ENCODE peak calls at places on chromosomes 4 and X, in nine cellular contexts. I, M, V, P, J, U, B, R and W are unnamed samples.

GRCh38 chrX:129779747-129780146 is at the start of gene SASH3:
- DNase-seq in R (peak), I (peak), M (no peak), V (no peak), J (peak), B (no peak), P (no peak), U (no peak), W (peak)

GRCh38 chr4:47913328-47913727 is 1.1 kb downstream of the NFXL1 start:
- DNase-seq in U (no peak), V (no peak), J (no peak), M (no peak), B (no peak), I (no peak), P (no peak), R (no peak), W (no peak)

GRCh38 chrX:130801901-130802300 is 101.1 kb downstream of the ENOX2 start:
- DNase-seq in M (no peak), J (no peak), P (no peak), U (no peak), B (no peak), V (no peak), R (no peak), I (no peak), W (no peak)

GRCh38 chr4:16001484-16001858 is 38.5 kb upstream of the FGFBP2 start:
- DNase-seq in I (peak), U (peak), V (peak), B (peak), M (peak), P (peak), R (peak), J (peak), W (peak)

GRCh38 chr4:30717208-30718020 is 2.8 kb upstream of the PCDH7 start:
- DNase-seq in I (peak), V (no peak), J (peak), M (peak), P (no peak), U (peak), R (peak), B (no peak), W (no peak)

GRCh38 chrX:21912989-21913388 is 27.5 kb upstream of the SMS start:
- DNase-seq in I (no peak), U (no peak), V (no peak), B (no peak), J (no peak), P (no peak), M (no peak), R (no peak), W (no peak)

GRCh38 chr4:73823756-73824155 is 12.7 kb upstream of the CXCL6 start:
- DNase-seq in J (no peak), I (no peak), U (no peak), B (no peak), P (no peak), V (no peak), M (no peak), R (no peak), W (no peak)

GRCh38 chr4:52780206-52780605 is 29.0 kb upstream of the ERVMER34-1 start:
- DNase-seq in V (peak), B (no peak), U (no peak), I (no peak), R (peak), M (no peak), J (no peak), P (no peak), W (no peak)

GRCh38 chrX:17033225-17033624 is 86.8 kb downstream of the REPS2 start:
- DNase-seq in V (no peak), I (no peak), R (no peak), B (no peak), M (no peak), P (no peak), J (no peak), U (no peak), W (no peak)

GRCh38 chrX:68658530-68658929 is 11.1 kb downstream of the STARD8 start:
- DNase-seq in R (peak), U (peak), M (no peak), V (no peak), B (no peak), J (no peak), I (no peak), P (no peak), W (no peak)

GRCh38 chr4:7964890-7965662 is 25.4 kb upstream of the AFAP1 start:
- DNase-seq in U (no peak), M (peak), R (peak), J (peak), B (no peak), V (no peak), P (no peak), I (no peak), W (peak)

GRCh38 chrX:115547448-115547847 is 13.5 kb upstream of the PLS3 start:
- DNase-seq in B (no peak), I (no peak), U (no peak), R (no peak), J (no peak), M (peak), P (no peak), V (no peak), W (no peak)

GRCh38 chr4:14701389-14701788 is 300.9 kb upstream of the CPEB2 start:
- DNase-seq in M (no peak), V (no peak), R (no peak), P (no peak), U (no peak), B (no peak), I (no peak), J (no peak), W (no peak)

GRCh38 chr4:174058846-174059245 is 224.6 kb downstream of the FBXO8 start:
- DNase-seq in B (no peak), M (no peak), P (no peak), U (no peak), I (no peak), R (no peak), J (no peak), V (no peak), W (no peak)

GRCh38 chrX:15451913-15452312 is 41.2 kb downstream of the PIR start:
- DNase-seq in P (no peak), J (no peak), B (no peak), I (no peak), R (peak), M (no peak), V (no peak), U (no peak), W (no peak)

GRCh38 chr4:26937136-26937535 is 76.5 kb downstream of the STIM2 start:
- DNase-seq in V (no peak), B (no peak), J (no peak), M (no peak), P (no peak), U (no peak), I (no peak), R (no peak), W (no peak)

GRCh38 chrX:68994883-68995255 is 166.0 kb downstream of the EFNB1 start:
- DNase-seq in B (no peak), U (no peak), J (no peak), P (no peak), M (no peak), R (no peak), V (no peak), I (no peak), W (no peak)

GRCh38 chr4:152342293-152342692 is 193.6 kb downstream of the FBXW7 start:
- DNase-seq in V (no peak), P (no peak), B (no peak), M (no peak), U (no peak), R (no peak), I (no peak), J (no peak), W (no peak)

GRCh38 chr4:173486714-173487392 is 43.2 kb downstream of the HAND2 start:
- DNase-seq in U (no peak), J (no peak), V (no peak), R (no peak), I (no peak), B (no peak), M (no peak), P (no peak), W (no peak)

GRCh38 chrX:150694738-150695410 is 1.7 kb downstream of the MTMR1 start:
- DNase-seq in I (no peak), P (no peak), B (no peak), V (no peak), J (no peak), M (no peak), U (peak), R (no peak), W (no peak)

GRCh38 chrX:85622635-85623034 is 243.2 kb upstream of the POF1B start:
- DNase-seq in P (no peak), B (no peak), R (no peak), U (no peak), I (no peak), M (no peak), J (no peak), V (no peak), W (no peak)

GRCh38 chrX:140514554-140514953 is 9.7 kb upstream of the SOX3 start:
- DNase-seq in R (no peak), V (no peak), U (no peak), J (no peak), B (no peak), M (no peak), P (no peak), I (no peak), W (no peak)

GRCh38 chr4:62377245-62377644 is 1177.1 kb downstream of the ADGRL3 start:
- DNase-seq in J (no peak), M (no peak), U (no peak), B (no peak), V (no peak), P (no peak), I (no peak), R (no peak), W (no peak)

GRCh38 chr4:119135721-119136121 is at the start of gene MYOZ2:
- DNase-seq in B (no peak), R (no peak), U (no peak), M (no peak), I (no peak), P (no peak), V (no peak), J (no peak), W (no peak)

GRCh38 chr4:47669946-47670345 is 167.9 kb downstream of the CORIN start:
- DNase-seq in B (no peak), V (no peak), R (no peak), I (no peak), M (no peak), U (no peak), P (no peak), J (no peak), W (no peak)

GRCh38 chr4:8560265-8561047 is 19.7 kb upstream of the GPR78 start:
- DNase-seq in V (no peak), P (no peak), R (no peak), J (no peak), U (peak), I (no peak), B (no peak), M (no peak), W (no peak)

GRCh38 chr4:125187621-125188176 is 127.1 kb upstream of the FAT4 start:
- DNase-seq in U (no peak), P (no peak), R (no peak), I (no peak), V (peak), B (no peak), J (no peak), M (no peak), W (no peak)

GRCh38 chrX:48927736-48928382 is 9.0 kb upstream of the PIM2 start:
- DNase-seq in U (no peak), J (no peak), R (no peak), P (no peak), M (no peak), B (no peak), V (no peak), I (no peak), W (no peak)

GRCh38 chr4:168677063-168677462 is 180.2 kb downstream of the PALLD start:
- DNase-seq in V (no peak), I (no peak), J (no peak), P (no peak), B (no peak), M (no peak), R (no peak), U (no peak), W (no peak)

GRCh38 chr4:186728631-186729271 is 5.1 kb upstream of the FAT1 start:
- DNase-seq in B (no peak), J (no peak), U (no peak), M (peak), P (no peak), I (no peak), V (no peak), R (no peak), W (no peak)

GRCh38 chrX:34810364-34810763 is 132.2 kb upstream of the FAM47B start:
- DNase-seq in U (no peak), P (no peak), B (no peak), M (no peak), V (no peak), R (no peak), I (no peak), J (no peak), W (no peak)

GRCh38 chr4:97013309-97014106 is 1129.8 kb downstream of the STPG2 start:
- DNase-seq in J (no peak), I (no peak), P (no peak), B (no peak), V (no peak), U (no peak), M (no peak), R (no peak), W (no peak)

GRCh38 chrX:10597871-10598270 is 22.5 kb downstream of the MID1 start:
- DNase-seq in V (no peak), J (no peak), R (no peak), U (no peak), M (peak), P (no peak), I (no peak), B (no peak), W (no peak)

GRCh38 chr4:168631241-168632151 is 134.6 kb downstream of the PALLD start:
- DNase-seq in B (no peak), V (no peak), M (peak), J (no peak), I (no peak), U (peak), R (peak), P (no peak), W (no peak)

GRCh38 chr4:62324215-62324614 is 1124.1 kb downstream of the ADGRL3 start:
- DNase-seq in M (no peak), P (no peak), B (no peak), R (peak), J (no peak), U (no peak), I (no peak), V (no peak), W (no peak)

GRCh38 chr4:8874896-8875680 is 3.4 kb upstream of the HMX1 start:
- DNase-seq in M (no peak), U (no peak), B (no peak), J (no peak), R (no peak), P (no peak), V (no peak), I (no peak), W (no peak)